ENCODE peak calls at places on chromosomes 4 and X, in six cellular contexts. One of them, this sample, is unnamed.
A peak's percentile ranks its signal among the peaks of the same experiment; 100 is the strongest.

GRCh38 chr4:4415107-4415805 is 28.4 kb downstream of the NSG1 start:
- DNase-seq in fibroblast of lung: no peak
- DNase-seq in Calu3: no peak
- DNase-seq in coronary artery: no peak
- DNase-seq in glutamatergic neuron: no peak
- DNase-seq in neural progenitor cell: no peak
- DNase-seq in this sample: no peak

GRCh38 chr4:26839016-26839415 is 21.6 kb upstream of the STIM2 start:
- DNase-seq in fibroblast of lung: peak; percentile 45
- DNase-seq in Calu3: no peak
- DNase-seq in coronary artery: no peak
- DNase-seq in glutamatergic neuron: no peak
- DNase-seq in neural progenitor cell: no peak
- DNase-seq in this sample: peak; percentile 9

GRCh38 chr4:140237616-140238352 is 83.8 kb upstream of the MAML3 start:
- DNase-seq in fibroblast of lung: peak; percentile 97
- DNase-seq in Calu3: no peak
- DNase-seq in coronary artery: peak; percentile 79
- DNase-seq in glutamatergic neuron: peak; percentile 71
- DNase-seq in neural progenitor cell: peak; percentile 93
- DNase-seq in this sample: peak; percentile 84

GRCh38 chr4:152690706-152691651 is 11.2 kb upstream of the TMEM154 start:
- DNase-seq in fibroblast of lung: no peak
- DNase-seq in Calu3: no peak
- DNase-seq in coronary artery: no peak
- DNase-seq in glutamatergic neuron: no peak
- DNase-seq in neural progenitor cell: no peak
- DNase-seq in this sample: peak; percentile 54

GRCh38 chr4:57501715-57502114 is 391.5 kb upstream of the IGFBP7 start:
- DNase-seq in fibroblast of lung: peak; percentile 1
- DNase-seq in Calu3: no peak
- DNase-seq in coronary artery: no peak
- DNase-seq in glutamatergic neuron: no peak
- DNase-seq in neural progenitor cell: no peak
- DNase-seq in this sample: no peak

GRCh38 chr4:151267104-151267503 is 9.9 kb upstream of the PRSS48 start:
- DNase-seq in fibroblast of lung: no peak
- DNase-seq in Calu3: no peak
- DNase-seq in coronary artery: no peak
- DNase-seq in glutamatergic neuron: no peak
- DNase-seq in neural progenitor cell: no peak
- DNase-seq in this sample: no peak

GRCh38 chrX:123121241-123121640 is 62.8 kb upstream of the GRIA3 start:
- DNase-seq in fibroblast of lung: no peak
- DNase-seq in Calu3: no peak
- DNase-seq in coronary artery: no peak
- DNase-seq in glutamatergic neuron: no peak
- DNase-seq in neural progenitor cell: no peak
- DNase-seq in this sample: peak; percentile 4

GRCh38 chr4:52329894-52330293 is 278.8 kb downstream of the SPATA18 start:
- DNase-seq in fibroblast of lung: no peak
- DNase-seq in Calu3: no peak
- DNase-seq in coronary artery: no peak
- DNase-seq in glutamatergic neuron: no peak
- DNase-seq in neural progenitor cell: no peak
- DNase-seq in this sample: no peak

GRCh38 chr4:122010610-122011009 is 58.8 kb upstream of the TRPC3 start:
- DNase-seq in fibroblast of lung: peak; percentile 69
- DNase-seq in Calu3: no peak
- DNase-seq in coronary artery: no peak
- DNase-seq in glutamatergic neuron: no peak
- DNase-seq in neural progenitor cell: no peak
- DNase-seq in this sample: no peak

GRCh38 chr4:74418063-74418670 is 26.8 kb upstream of the AREG start:
- DNase-seq in fibroblast of lung: peak; percentile 87
- DNase-seq in Calu3: peak; percentile 18
- DNase-seq in coronary artery: no peak
- DNase-seq in glutamatergic neuron: no peak
- DNase-seq in neural progenitor cell: no peak
- DNase-seq in this sample: peak; percentile 80

GRCh38 chrX:118717703-118718391 is 9.6 kb upstream of the IL13RA1 start:
- DNase-seq in fibroblast of lung: no peak
- DNase-seq in Calu3: no peak
- DNase-seq in coronary artery: no peak
- DNase-seq in glutamatergic neuron: no peak
- DNase-seq in neural progenitor cell: no peak
- DNase-seq in this sample: no peak

GRCh38 chrX:101417981-101418841 is 10.2 kb downstream of the HNRNPH2 start:
- DNase-seq in fibroblast of lung: peak; percentile 36
- DNase-seq in Calu3: peak; percentile 23
- DNase-seq in coronary artery: peak; percentile 75
- DNase-seq in glutamatergic neuron: peak; percentile 77
- DNase-seq in neural progenitor cell: peak; percentile 78
- DNase-seq in this sample: no peak

GRCh38 chrX:77779695-77780094 is 6.3 kb downstream of the ATRX start:
- DNase-seq in fibroblast of lung: no peak
- DNase-seq in Calu3: no peak
- DNase-seq in coronary artery: no peak
- DNase-seq in glutamatergic neuron: no peak
- DNase-seq in neural progenitor cell: no peak
- DNase-seq in this sample: no peak

GRCh38 chr4:66750273-66750672 is 795.0 kb downstream of the CENPC start:
- DNase-seq in fibroblast of lung: no peak
- DNase-seq in Calu3: no peak
- DNase-seq in coronary artery: no peak
- DNase-seq in glutamatergic neuron: no peak
- DNase-seq in neural progenitor cell: no peak
- DNase-seq in this sample: no peak

GRCh38 chrX:153828723-153829548 is 1.4 kb downstream of the PDZD4 start:
- DNase-seq in fibroblast of lung: no peak
- DNase-seq in Calu3: no peak
- DNase-seq in coronary artery: peak; percentile 74
- DNase-seq in glutamatergic neuron: no peak
- DNase-seq in neural progenitor cell: peak; percentile 76
- DNase-seq in this sample: no peak

GRCh38 chr4:15665738-15666365 is 10.7 kb upstream of the FBXL5 start:
- DNase-seq in fibroblast of lung: no peak
- DNase-seq in Calu3: peak; percentile 51
- DNase-seq in coronary artery: no peak
- DNase-seq in glutamatergic neuron: no peak
- DNase-seq in neural progenitor cell: no peak
- DNase-seq in this sample: no peak

GRCh38 chrX:7270018-7270417 is 122.1 kb upstream of the PUDP start:
- DNase-seq in fibroblast of lung: peak; percentile 45
- DNase-seq in Calu3: no peak
- DNase-seq in coronary artery: no peak
- DNase-seq in glutamatergic neuron: no peak
- DNase-seq in neural progenitor cell: no peak
- DNase-seq in this sample: peak; percentile 53

GRCh38 chr4:41437264-41437566 is 100.7 kb upstream of the LIMCH1 start:
- DNase-seq in fibroblast of lung: no peak
- DNase-seq in Calu3: no peak
- DNase-seq in coronary artery: no peak
- DNase-seq in glutamatergic neuron: no peak
- DNase-seq in neural progenitor cell: peak; percentile 57
- DNase-seq in this sample: no peak

GRCh38 chr4:73814679-73815078 is 21.8 kb upstream of the CXCL6 start:
- DNase-seq in fibroblast of lung: no peak
- DNase-seq in Calu3: no peak
- DNase-seq in coronary artery: no peak
- DNase-seq in glutamatergic neuron: no peak
- DNase-seq in neural progenitor cell: no peak
- DNase-seq in this sample: no peak

GRCh38 chr4:148442830-148443549 is 776 bp upstream of the NR3C2 start:
- DNase-seq in fibroblast of lung: peak; percentile 21
- DNase-seq in Calu3: no peak
- DNase-seq in coronary artery: no peak
- DNase-seq in glutamatergic neuron: no peak
- DNase-seq in neural progenitor cell: no peak
- DNase-seq in this sample: no peak

GRCh38 chr4:88616275-88616996 is 24.2 kb downstream of the HERC3 start:
- DNase-seq in fibroblast of lung: peak; percentile 87
- DNase-seq in Calu3: no peak
- DNase-seq in coronary artery: no peak
- DNase-seq in glutamatergic neuron: no peak
- DNase-seq in neural progenitor cell: no peak
- DNase-seq in this sample: peak; percentile 92

GRCh38 chrX:40685352-40685918 is 38.1 kb upstream of the CXorf38 start:
- DNase-seq in fibroblast of lung: no peak
- DNase-seq in Calu3: no peak
- DNase-seq in coronary artery: no peak
- DNase-seq in glutamatergic neuron: no peak
- DNase-seq in neural progenitor cell: no peak
- DNase-seq in this sample: no peak

GRCh38 chrX:118448273-118448783 is 47.3 kb upstream of the DOCK11 start:
- DNase-seq in fibroblast of lung: no peak
- DNase-seq in Calu3: no peak
- DNase-seq in coronary artery: no peak
- DNase-seq in glutamatergic neuron: no peak
- DNase-seq in neural progenitor cell: no peak
- DNase-seq in this sample: no peak

GRCh38 chr4:81621490-81621889 is 149.8 kb upstream of the RASGEF1B start:
- DNase-seq in fibroblast of lung: no peak
- DNase-seq in Calu3: no peak
- DNase-seq in coronary artery: no peak
- DNase-seq in glutamatergic neuron: no peak
- DNase-seq in neural progenitor cell: no peak
- DNase-seq in this sample: no peak
- TF ChIP-seq CTCF in fibroblast of lung: no peak
- TF ChIP-seq CTCF in Calu3: no peak
- TF ChIP-seq CTCF in coronary artery: no peak
- TF ChIP-seq CTCF in glutamatergic neuron: no peak
- TF ChIP-seq CTCF in neural progenitor cell: no peak
- TF ChIP-seq CTCF in this sample: no peak

GRCh38 chrX:38661561-38661960 is 100.2 kb downstream of the TSPAN7 start:
- DNase-seq in fibroblast of lung: no peak
- DNase-seq in Calu3: no peak
- DNase-seq in coronary artery: no peak
- DNase-seq in glutamatergic neuron: no peak
- DNase-seq in neural progenitor cell: no peak
- DNase-seq in this sample: no peak

GRCh38 chrX:38662640-38663039 is 101.3 kb downstream of the TSPAN7 start:
- DNase-seq in fibroblast of lung: no peak
- DNase-seq in Calu3: no peak
- DNase-seq in coronary artery: no peak
- DNase-seq in glutamatergic neuron: no peak
- DNase-seq in neural progenitor cell: no peak
- DNase-seq in this sample: no peak

GRCh38 chrX:38660395-38661179 is 99.2 kb downstream of the TSPAN7 start:
- DNase-seq in fibroblast of lung: no peak
- DNase-seq in Calu3: no peak
- DNase-seq in coronary artery: no peak
- DNase-seq in glutamatergic neuron: no peak
- DNase-seq in neural progenitor cell: no peak
- DNase-seq in this sample: no peak

GRCh38 chrX:38666909-38667308 is 105.6 kb downstream of the TSPAN7 start:
- DNase-seq in fibroblast of lung: no peak
- DNase-seq in Calu3: no peak
- DNase-seq in coronary artery: no peak
- DNase-seq in glutamatergic neuron: no peak
- DNase-seq in neural progenitor cell: no peak
- DNase-seq in this sample: no peak

DNA sequence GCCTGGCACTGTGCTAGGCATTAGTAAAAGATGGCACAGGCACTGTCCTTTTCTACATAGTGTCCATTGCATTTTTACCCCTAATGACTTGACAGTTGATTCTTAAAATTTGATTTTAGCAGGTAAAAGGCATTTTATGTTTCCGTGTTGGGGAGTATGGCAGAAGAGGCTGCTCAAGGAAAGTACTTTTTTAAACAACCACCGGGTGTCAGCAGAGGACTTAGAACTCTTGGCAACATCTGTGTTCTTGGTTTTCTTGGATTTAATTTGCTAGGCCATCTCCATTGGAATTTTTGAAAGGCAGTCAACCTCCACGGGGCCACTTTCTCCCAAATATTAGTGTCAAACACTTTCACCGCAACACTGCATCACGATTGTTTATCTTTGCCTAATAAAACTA is 102.9 kb downstream of the TSPAN7 start:
- DNase-seq in fibroblast of lung: peak; percentile 55
- DNase-seq in Calu3: peak; percentile 25
- DNase-seq in coronary artery: no peak
- DNase-seq in glutamatergic neuron: no peak
- DNase-seq in neural progenitor cell: peak; percentile 58
- DNase-seq in this sample: peak; percentile 16
- TF ChIP-seq CTCF in fibroblast of lung: peak; percentile 48
- TF ChIP-seq CTCF in Calu3: no peak
- TF ChIP-seq CTCF in coronary artery: peak; percentile 22
- TF ChIP-seq CTCF in glutamatergic neuron: peak; percentile 18
- TF ChIP-seq CTCF in neural progenitor cell: peak; percentile 58
- TF ChIP-seq CTCF in this sample: peak; percentile 63

GRCh38 chrX:17550011-17550410 is 175.0 kb downstream of the NHS start:
- DNase-seq in fibroblast of lung: no peak
- DNase-seq in Calu3: no peak
- DNase-seq in coronary artery: no peak
- DNase-seq in glutamatergic neuron: no peak
- DNase-seq in neural progenitor cell: no peak
- DNase-seq in this sample: no peak
- TF ChIP-seq CTCF in fibroblast of lung: no peak
- TF ChIP-seq CTCF in Calu3: no peak
- TF ChIP-seq CTCF in coronary artery: no peak
- TF ChIP-seq CTCF in glutamatergic neuron: no peak
- TF ChIP-seq CTCF in neural progenitor cell: no peak
- TF ChIP-seq CTCF in this sample: no peak

DNA sequence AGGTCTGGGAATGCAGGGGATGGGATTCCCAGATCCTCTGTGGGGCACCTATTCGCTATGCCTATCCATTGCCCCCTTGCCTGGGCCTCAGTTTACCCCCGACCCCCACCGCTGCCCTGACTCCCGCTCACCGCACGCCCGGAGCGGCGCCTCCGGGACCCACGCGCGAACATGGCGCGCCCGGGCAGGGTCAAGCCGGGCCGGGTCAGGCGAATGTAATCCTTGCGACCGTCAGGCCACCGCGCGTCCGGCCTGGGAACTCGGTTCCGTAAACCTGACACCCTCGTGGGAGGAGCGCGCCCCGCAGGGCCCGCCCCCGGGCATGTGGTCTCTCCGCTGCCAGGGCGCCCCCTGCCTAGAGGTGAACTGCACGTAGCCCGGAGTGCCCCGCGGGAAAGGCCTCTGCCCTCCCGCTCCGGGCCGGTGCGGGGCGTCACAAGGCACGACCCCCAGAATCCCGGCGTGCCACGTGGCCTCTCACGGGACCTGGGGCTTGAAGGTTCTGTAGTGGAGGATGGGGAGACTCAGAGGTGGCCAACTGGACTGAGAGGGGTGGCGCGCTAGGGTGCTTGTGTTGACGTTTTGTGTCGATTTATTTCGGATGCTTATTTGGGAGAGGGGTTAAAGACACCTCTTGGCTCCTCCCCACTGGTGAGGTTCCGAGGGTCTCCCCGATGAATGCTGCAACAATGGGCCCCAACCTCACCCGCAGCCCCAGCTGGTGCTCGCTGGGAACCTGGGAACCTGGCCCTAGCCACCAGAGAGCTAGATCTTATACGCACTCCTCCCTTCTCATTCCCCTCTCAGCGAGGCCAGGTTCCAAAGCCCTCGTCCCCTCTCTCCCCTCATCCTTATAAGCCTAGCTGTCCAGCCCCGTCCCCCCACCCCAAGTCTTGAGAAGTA is at the start of gene PRICKLE3:
- DNase-seq in fibroblast of lung: peak; percentile 57
- DNase-seq in Calu3: peak; percentile 87
- DNase-seq in coronary artery: peak; percentile 88
- DNase-seq in glutamatergic neuron: peak; percentile 63
- DNase-seq in neural progenitor cell: peak; percentile 87
- DNase-seq in this sample: peak; percentile 31
- TF ChIP-seq CTCF in fibroblast of lung: peak; percentile 26
- TF ChIP-seq CTCF in Calu3: no peak
- TF ChIP-seq CTCF in coronary artery: no peak
- TF ChIP-seq CTCF in glutamatergic neuron: peak; percentile 10
- TF ChIP-seq CTCF in neural progenitor cell: peak; percentile 54
- TF ChIP-seq CTCF in this sample: peak; percentile 62

This sample was measured in HFFc6.